ENCODE peak calls at places on chromosomes 11 and 22, in eight cellular contexts. M is GM23248; Y is CD4-positive, CD25-positive, alpha-beta regulatory T cell; C is CD8-positive, alpha-beta T cell; E is endodermal cell; O is transverse colon; I is RWPE1; W is neural progenitor cell. V is an unnamed sample.

GRCh38 chr11:110425751-110426545 is 3.8 kb upstream of the FDX1 start:
- DNase-seq in M (peak), Y (no peak), C (no peak), E (no peak), O (no peak), I (no peak), W (no peak), V (no peak)

GRCh38 chr11:32939866-32940265 is 47.3 kb downstream of the QSER1 start:
- DNase-seq in M (peak), Y (no peak), C (no peak), E (no peak), O (no peak), I (no peak), W (no peak), V (no peak)

GRCh38 chr11:121406291-121406690 is 45.8 kb upstream of the SORL1 start:
- DNase-seq in M (no peak), Y (no peak), C (no peak), E (peak), O (no peak), I (no peak), W (peak), V (no peak)

GRCh38 chr11:20154381-20154780 is 5.9 kb downstream of the DBX1 start:
- DNase-seq in M (peak), Y (no peak), C (no peak), E (peak), O (no peak), I (no peak), W (no peak), V (no peak)

GRCh38 chr22:37079158-37079557 is 27.6 kb downstream of the KCTD17 start:
- DNase-seq in M (no peak), Y (no peak), C (no peak), E (no peak), O (no peak), I (no peak), W (no peak), V (no peak)

GRCh38 chr11:133064152-133064877 is 468.0 kb downstream of the OPCML start:
- DNase-seq in M (peak), Y (peak), C (no peak), E (peak), O (peak), I (no peak), W (peak), V (peak)

GRCh38 chr22:50665738-50666137 is 6.9 kb upstream of the SHANK3 start:
- DNase-seq in M (no peak), Y (no peak), C (no peak), E (no peak), O (no peak), I (no peak), W (no peak), V (no peak)

GRCh38 chr11:84865791-84866535 is 761.2 kb downstream of the DLG2 start:
- DNase-seq in M (no peak), Y (no peak), C (no peak), E (no peak), O (no peak), I (no peak), W (no peak), V (no peak)

GRCh38 chr11:113484223-113484622 is 9.0 kb upstream of the DRD2 start:
- DNase-seq in M (no peak), Y (no peak), C (no peak), E (no peak), O (no peak), I (no peak), W (no peak), V (no peak)

GRCh38 chr11:79273781-79274180 is 167.0 kb downstream of the TENM4 start:
- DNase-seq in M (no peak), Y (no peak), C (no peak), E (peak), O (no peak), I (no peak), W (peak), V (no peak)

GRCh38 chr11:46294365-46295309 is 17.2 kb downstream of the CREB3L1 start:
- DNase-seq in M (peak), Y (no peak), C (no peak), E (peak), O (no peak), I (no peak), W (peak), V (no peak)

GRCh38 chr11:130763087-130763980 is 152.9 kb downstream of the SNX19 start:
- DNase-seq in M (peak), Y (no peak), C (no peak), E (peak), O (no peak), I (no peak), W (no peak), V (no peak)

GRCh38 chr11:126282742-126283591 is at the start of gene TIRAP:
- DNase-seq in M (peak), Y (peak), C (peak), E (peak), O (peak), I (peak), W (peak), V (peak)

GRCh38 chr11:10588904-10589303 is 20.4 kb upstream of the LYVE1 start:
- DNase-seq in M (no peak), Y (peak), C (no peak), E (no peak), O (no peak), I (no peak), W (no peak), V (no peak)

GRCh38 chr11:68090706-68091105 is 30.5 kb downstream of the CHKA start:
- DNase-seq in M (no peak), Y (peak), C (no peak), E (no peak), O (peak), I (no peak), W (no peak), V (peak)

GRCh38 chr22:20211409-20211996 is 56.6 kb downstream of the RTN4R start:
- DNase-seq in M (no peak), Y (no peak), C (no peak), E (peak), O (no peak), I (no peak), W (no peak), V (no peak)

GRCh38 chr22:44363980-44364749 is 51.4 kb upstream of the SHISAL1 start:
- DNase-seq in M (peak), Y (no peak), C (no peak), E (peak), O (no peak), I (no peak), W (no peak), V (no peak)

GRCh38 chr11:71209181-71209580 is 43.2 kb downstream of the SHANK2 start:
- DNase-seq in M (no peak), Y (no peak), C (no peak), E (no peak), O (no peak), I (no peak), W (no peak), V (no peak)

GRCh38 chr11:75286826-75287465 is 46.4 kb downstream of the TPBGL start:
- DNase-seq in M (peak), Y (no peak), C (no peak), E (no peak), O (no peak), I (no peak), W (no peak), V (no peak)

GRCh38 chr11:106642331-106642730 is 375.9 kb downstream of the GUCY1A2 start:
- DNase-seq in M (no peak), Y (no peak), C (no peak), E (no peak), O (no peak), I (no peak), W (no peak), V (no peak)

GRCh38 chr11:69704508-69705245 is 855 bp upstream of the FGF19 start:
- DNase-seq in M (peak), Y (no peak), C (no peak), E (peak), O (no peak), I (no peak), W (peak), V (no peak)

GRCh38 chr11:79237111-79237510 is 203.7 kb downstream of the TENM4 start:
- DNase-seq in M (peak), Y (no peak), C (no peak), E (no peak), O (no peak), I (no peak), W (no peak), V (no peak)

GRCh38 chr11:78212586-78213371 is 24.1 kb downstream of the USP35 start:
- DNase-seq in M (peak), Y (no peak), C (no peak), E (no peak), O (no peak), I (no peak), W (no peak), V (peak)

GRCh38 chr22:42792453-42792908 is 64.6 kb downstream of the ARFGAP3 start:
- DNase-seq in M (no peak), Y (no peak), C (no peak), E (no peak), O (no peak), I (no peak), W (no peak), V (no peak)

GRCh38 chr22:38467438-38467903 is 425 bp upstream of the KDELR3 start:
- DNase-seq in M (no peak), Y (no peak), C (no peak), E (no peak), O (peak), I (no peak), W (no peak), V (no peak)
- H3K27ac ChIP-seq in M (peak), Y (no peak), C (no peak), E (no peak), O (peak), I (peak), W (no peak), V (no peak)

GRCh38 chr22:39255449-39256185 is 10.8 kb upstream of the PDGFB start:
- DNase-seq in M (no peak), Y (no peak), C (no peak), E (peak), O (no peak), I (no peak), W (no peak), V (no peak)
- H3K27ac ChIP-seq in M (peak), Y (no peak), C (no peak), E (peak), O (no peak), I (peak), W (no peak), V (no peak)

GRCh38 chr11:64034411-64034811 is 1.3 kb upstream of the FLRT1 start:
- DNase-seq in M (no peak), Y (no peak), C (no peak), E (peak), O (no peak), I (no peak), W (peak), V (no peak)

GRCh38 chr11:64037027-64037633 is 1.4 kb downstream of the FLRT1 start:
- DNase-seq in M (no peak), Y (no peak), C (no peak), E (no peak), O (no peak), I (peak), W (peak), V (no peak)

GRCh38 chr11:64035081-64035524 is 628 bp upstream of the FLRT1 start:
- DNase-seq in M (no peak), Y (no peak), C (no peak), E (no peak), O (no peak), I (no peak), W (no peak), V (no peak)

GRCh38 chr11:64035581-64035980 is at the start of gene FLRT1:
- DNase-seq in M (peak), Y (no peak), C (no peak), E (no peak), O (no peak), I (no peak), W (peak), V (no peak)

DNA sequence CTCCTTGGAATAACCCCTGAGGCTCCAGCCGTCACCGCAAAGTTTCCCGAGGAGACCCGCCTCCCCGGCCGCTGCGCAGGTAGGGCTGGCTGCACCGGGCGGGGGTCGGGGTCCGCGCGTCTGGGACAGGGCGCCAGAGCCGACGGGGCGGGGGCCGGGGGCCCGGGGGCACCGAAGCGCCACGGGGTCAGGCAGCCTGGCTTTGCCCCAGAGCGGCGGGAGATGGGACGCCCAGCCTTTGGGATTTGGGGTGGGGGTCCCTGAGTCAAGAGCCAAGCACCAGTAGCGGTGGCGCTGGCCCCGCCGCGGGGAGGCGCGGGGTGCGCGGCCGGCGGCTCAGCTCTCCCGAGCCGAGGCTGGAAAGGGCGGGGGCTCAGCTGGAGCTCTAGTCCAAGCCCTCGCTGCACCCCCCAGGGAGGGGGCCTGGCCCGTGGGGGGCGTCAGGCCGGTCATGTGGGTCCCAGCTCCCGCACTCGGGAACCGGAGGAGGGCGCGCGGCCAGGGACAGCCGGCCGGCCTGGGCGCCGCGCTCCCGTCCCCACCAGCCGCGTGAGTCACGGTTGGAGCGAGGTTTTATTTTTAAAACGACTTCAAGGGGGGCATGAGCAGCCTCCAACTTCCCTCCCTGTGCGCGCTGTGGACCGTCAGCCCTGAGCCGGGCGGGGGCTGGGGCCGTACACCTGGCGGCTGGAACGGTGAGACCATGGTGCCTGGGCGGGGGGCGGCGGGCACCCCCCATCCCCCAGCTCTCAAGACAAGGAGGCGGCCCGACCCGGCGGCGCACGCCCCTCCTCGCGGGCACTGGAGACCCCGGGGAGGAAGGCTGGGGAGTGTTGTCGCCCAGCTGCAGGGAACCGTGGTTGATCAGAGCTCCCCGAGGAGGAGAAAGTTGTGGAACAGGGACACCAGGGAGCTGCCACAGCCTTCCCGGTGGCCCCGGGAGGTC is 623 bp downstream of the FLRT1 start:
- DNase-seq in M (peak), Y (no peak), C (no peak), E (peak), O (no peak), I (no peak), W (peak), V (peak)
- H3K27ac ChIP-seq in M (no peak), Y (no peak), C (no peak), E (no peak), O (peak), I (no peak), W (no peak), V (peak)

DNA sequence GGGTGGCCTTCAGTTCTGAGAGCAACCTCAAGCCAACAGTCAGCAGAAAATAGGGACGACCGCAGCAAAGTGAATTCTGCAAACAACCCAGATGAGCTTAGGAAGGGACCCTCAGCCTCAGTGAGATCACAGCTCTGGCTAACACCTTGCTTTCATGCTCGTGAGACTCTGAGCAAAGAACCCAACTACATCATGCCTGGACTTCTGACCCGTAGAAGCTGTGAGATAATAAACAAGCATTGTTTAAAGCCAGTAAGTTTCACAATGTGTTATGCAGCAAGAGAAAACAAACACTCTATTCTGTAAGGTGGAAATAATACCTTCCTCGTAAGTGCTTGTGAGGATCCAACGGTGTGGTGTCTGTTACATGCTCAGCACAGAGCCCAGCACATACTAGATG is 433.5 kb downstream of the BUD13 start:
- DNase-seq in M (no peak), Y (no peak), C (no peak), E (peak), O (peak), I (no peak), W (no peak), V (no peak)
- H3K27ac ChIP-seq in M (no peak), Y (no peak), C (no peak), E (no peak), O (no peak), I (no peak), W (no peak), V (no peak)

GRCh38 chr22:39293766-39294368 is 25.6 kb downstream of the RPL3 start:
- DNase-seq in M (no peak), Y (no peak), C (no peak), E (no peak), O (no peak), I (no peak), W (no peak), V (no peak)
- H3K27ac ChIP-seq in M (no peak), Y (no peak), C (no peak), E (no peak), O (no peak), I (peak), W (no peak), V (no peak)

GRCh38 chr22:38757464-38757757 is 1.6 kb upstream of the SUN2 start:
- DNase-seq in M (no peak), Y (no peak), C (no peak), E (no peak), O (no peak), I (no peak), W (no peak), V (no peak)
- H3K27ac ChIP-seq in M (no peak), Y (peak), C (peak), E (no peak), O (no peak), I (peak), W (no peak), V (peak)

V was measured in substantia nigra.